ENCODE peak calls at places on chromosomes 7 and 10, in six cellular contexts. O is endodermal cell, D is dorsolateral prefrontal cortex, V is BJ, U is coronary artery, R is AG04450. K is an unnamed sample.

GRCh38 chr7:18541189-18541870 is 45.8 kb downstream of the HDAC9 start:
- DNase-seq in O (no peak), D (no peak), V (peak), U (peak), R (no peak), K (peak)

GRCh38 chr7:99270702-99271101 is 1.9 kb upstream of the MYH16 start:
- DNase-seq in O (peak), D (no peak), V (no peak), U (no peak), R (no peak), K (no peak)

GRCh38 chr7:132756482-132756990 is 180.3 kb upstream of the PLXNA4 start:
- DNase-seq in O (no peak), D (no peak), V (no peak), U (no peak), R (no peak), K (no peak)

GRCh38 chr10:95661818-95662217 is 5.3 kb upstream of the ALDH18A1 start:
- DNase-seq in O (no peak), D (no peak), V (no peak), U (no peak), R (no peak), K (no peak)

GRCh38 chr7:2258661-2259365 is 16.8 kb downstream of the NUDT1 start:
- DNase-seq in O (no peak), D (no peak), V (no peak), U (no peak), R (no peak), K (no peak)

GRCh38 chr10:27464993-27465392 is 39.1 kb upstream of the RAB18 start:
- DNase-seq in O (peak), D (no peak), V (no peak), U (no peak), R (no peak), K (no peak)

GRCh38 chr10:118983263-118983662 is 46.3 kb upstream of the NANOS1 start:
- DNase-seq in O (peak), D (no peak), V (no peak), U (no peak), R (no peak), K (no peak)

GRCh38 chr7:34130558-34131285 is 225.4 kb downstream of the BMPER start:
- DNase-seq in O (no peak), D (no peak), V (no peak), U (no peak), R (no peak), K (no peak)

GRCh38 chr7:90595801-90596683 is at the start of gene CDK14:
- DNase-seq in O (peak), D (peak), V (no peak), U (peak), R (no peak), K (peak)

GRCh38 chr10:118802126-118802793 is 47.5 kb upstream of the CACUL1 start:
- DNase-seq in O (no peak), D (no peak), V (no peak), U (peak), R (no peak), K (no peak)

GRCh38 chr7:150524018-150524417 is 9.3 kb downstream of the GIMAP7 start:
- DNase-seq in O (no peak), D (no peak), V (no peak), U (no peak), R (no peak), K (no peak)

GRCh38 chr7:76300210-76300731 is 2.2 kb upstream of the HSPB1 start:
- DNase-seq in O (no peak), D (no peak), V (no peak), U (no peak), R (no peak), K (peak)

GRCh38 chr7:71272509-71273214 is 140.7 kb downstream of the GALNT17 start:
- DNase-seq in O (no peak), D (no peak), V (no peak), U (no peak), R (no peak), K (no peak)

GRCh38 chr10:110746969-110747608 is 103.0 kb downstream of the RBM20 start:
- DNase-seq in O (no peak), D (no peak), V (no peak), U (no peak), R (no peak), K (no peak)

GRCh38 chr7:151246161-151247015 is 2.1 kb downstream of the SMARCD3 start:
- DNase-seq in O (peak), D (peak), V (no peak), U (no peak), R (no peak), K (no peak)

GRCh38 chr10:31664803-31665202 is 263.8 kb downstream of the ARHGAP12 start:
- DNase-seq in O (no peak), D (no peak), V (no peak), U (no peak), R (no peak), K (no peak)

GRCh38 chr7:128389815-128390329 is 19.9 kb downstream of the IMPDH1 start:
- DNase-seq in O (no peak), D (no peak), V (no peak), U (no peak), R (no peak), K (no peak)

GRCh38 chr7:69817096-69817495 is 218.8 kb downstream of the AUTS2 start:
- DNase-seq in O (no peak), D (no peak), V (no peak), U (no peak), R (no peak), K (peak)

GRCh38 chr7:155190608-155191536 is 106.8 kb upstream of the INSIG1 start:
- DNase-seq in O (peak), D (no peak), V (no peak), U (peak), R (no peak), K (peak)

GRCh38 chr10:34235164-34235832 is 579.8 kb downstream of the PARD3 start:
- DNase-seq in O (no peak), D (no peak), V (no peak), U (no peak), R (no peak), K (peak)

GRCh38 chr10:97129666-97130065 is 56.1 kb downstream of the SLIT1 start:
- DNase-seq in O (no peak), D (peak), V (no peak), U (no peak), R (no peak), K (no peak)

GRCh38 chr10:60387531-60387930 is 2.1 kb downstream of the ANK3 start:
- DNase-seq in O (no peak), D (no peak), V (no peak), U (no peak), R (no peak), K (no peak)

DNA sequence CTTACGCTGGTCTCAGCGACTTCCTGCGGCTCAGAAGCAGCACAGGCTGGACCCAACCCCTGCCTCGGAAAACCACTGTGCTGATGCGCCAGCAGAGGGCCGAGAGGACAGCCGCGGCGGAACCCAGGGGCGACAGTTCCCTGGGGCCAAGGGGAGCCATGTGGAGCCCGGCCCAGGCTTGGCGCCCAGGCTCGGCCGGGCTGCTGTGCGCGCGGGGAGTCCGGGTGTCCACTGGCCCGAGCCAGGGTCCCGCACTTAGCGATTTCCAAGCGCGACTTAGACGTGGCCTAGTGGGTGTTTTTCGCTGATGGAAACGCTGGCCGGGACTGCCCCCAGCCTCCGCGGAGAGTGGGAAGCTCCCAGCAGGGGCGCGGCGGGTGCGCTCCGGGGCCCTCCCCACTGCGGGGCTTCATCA is 18.6 kb upstream of the ZNF32 start:
- DNase-seq in O (peak), D (no peak), V (no peak), U (no peak), R (no peak), K (peak)
- TF ChIP-seq CTCF in O (peak), D (no peak), V (peak), U (no peak), R (peak), K (peak)

DNA sequence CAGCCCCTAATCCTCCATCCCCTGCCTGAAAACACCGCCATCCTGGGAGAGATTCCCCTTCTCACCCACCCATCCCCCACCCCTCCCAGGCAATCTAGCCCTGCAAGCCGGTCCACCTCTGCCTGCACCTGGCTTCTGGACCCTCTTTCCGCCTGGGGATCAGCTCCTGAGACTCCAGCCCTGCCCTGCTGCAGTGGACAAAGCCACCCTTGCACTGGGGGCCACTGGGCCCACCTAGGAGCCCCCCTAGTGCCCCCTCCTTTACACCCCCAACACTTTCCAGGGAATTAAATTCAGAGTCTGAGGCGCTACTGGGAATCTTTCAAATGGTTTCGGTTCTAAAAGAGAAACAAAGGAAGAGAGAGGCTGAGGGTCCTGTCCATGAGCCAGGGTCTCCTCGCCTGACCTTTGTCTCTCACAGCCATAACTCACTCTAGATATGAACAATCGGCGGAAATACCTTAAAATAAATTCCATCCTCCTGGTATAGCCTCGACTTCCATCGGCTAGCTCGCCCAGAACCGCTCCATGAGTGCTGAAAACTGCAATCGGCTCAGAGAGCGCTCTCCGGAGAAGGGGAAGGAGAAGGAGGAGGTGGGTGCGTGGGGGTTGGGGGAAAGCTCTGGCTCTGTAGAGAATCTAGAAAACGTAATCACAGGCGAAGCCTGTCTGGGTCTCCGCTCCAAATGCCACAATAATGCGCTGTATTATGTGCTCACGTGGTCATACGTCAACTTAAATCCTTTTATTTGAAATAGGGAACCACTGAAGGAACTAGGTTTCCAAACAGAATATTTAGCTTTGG is 12.7 kb downstream of the HOXA4 start:
- DNase-seq in O (no peak), D (no peak), V (no peak), U (peak), R (peak), K (no peak)
- H3K4me3 ChIP-seq in O (no peak), D (no peak), V (no peak), U (peak), R (peak), K (no peak)

GRCh38 chr7:116702046-116702445 is 30.1 kb downstream of the MET start:
- DNase-seq in O (no peak), D (no peak), V (no peak), U (no peak), R (no peak), K (no peak)
- TF ChIP-seq CTCF in O (no peak), D (no peak), V (no peak), U (no peak), R (no peak), K (no peak)

GRCh38 chr10:24466616-24466949 is 257.1 kb downstream of the ARHGAP21 start:
- DNase-seq in O (no peak), D (no peak), V (no peak), U (no peak), R (no peak), K (no peak)
- H3K4me3 ChIP-seq in O (peak), D (no peak), V (peak), U (no peak), R (peak), K (no peak)

K was measured in cardiac fibroblast.